ENCODE peak calls at places on chromosomes 6 and 20, in four cellular contexts. B is adrenal gland, H is HL-60, U is H1. O is an unnamed sample.

GRCh38 chr6:30348957-30349356 is 4.0 kb downstream of the RPP21 start:
- DNase-seq in B (no peak), H (no peak), U (no peak), O (no peak)

GRCh38 chr6:168721571-168721970 is 280.6 kb downstream of the SMOC2 start:
- DNase-seq in B (no peak), H (no peak), U (no peak), O (no peak)

GRCh38 chr6:12064125-12064524 is 52.0 kb downstream of the HIVEP1 start:
- DNase-seq in B (no peak), H (no peak), U (no peak), O (no peak)

GRCh38 chr6:72363844-72364740 is 257.8 kb upstream of the KCNQ5 start:
- DNase-seq in B (no peak), H (no peak), U (no peak), O (no peak)

GRCh38 chr6:79631800-79632172 is 657 bp downstream of the SH3BGRL2 start:
- DNase-seq in B (no peak), H (no peak), U (no peak), O (no peak)

GRCh38 chr6:111585241-111585968 is 20.3 kb downstream of the TRAF3IP2 start:
- DNase-seq in B (no peak), H (no peak), U (no peak), O (no peak)

GRCh38 chr20:52295556-52295955 is 104.0 kb upstream of the ZFP64 start:
- DNase-seq in B (no peak), H (no peak), U (no peak), O (no peak)

GRCh38 chr6:152305672-152306071 is 331.5 kb downstream of the SYNE1 start:
- DNase-seq in B (no peak), H (no peak), U (no peak), O (no peak)

GRCh38 chr20:46117704-46118467 is at the start of gene CD40:
- DNase-seq in B (peak; percentile 76), H (peak; percentile 14), U (peak; percentile 51), O (no peak)

GRCh38 chr6:85498596-85499258 is 48.8 kb downstream of the NT5E start:
- DNase-seq in B (no peak), H (no peak), U (no peak), O (no peak)

GRCh38 chr6:68634503-68635411 is at the start of gene ADGRB3:
- DNase-seq in B (peak; percentile 60), H (peak; percentile 18), U (no peak), O (no peak)

GRCh38 chr20:47607208-47607613 is 105.5 kb downstream of the NCOA3 start:
- DNase-seq in B (no peak), H (no peak), U (no peak), O (no peak)

GRCh38 chr6:7765575-7766325 is 39.9 kb downstream of the BMP6 start:
- DNase-seq in B (no peak), H (no peak), U (no peak), O (no peak)

GRCh38 chr6:44202332-44202971 is 14.3 kb upstream of the MYMX start:
- DNase-seq in B (no peak), H (no peak), U (no peak), O (no peak)

GRCh38 chr6:44401138-44401537 is 13.6 kb downstream of the CDC5L start:
- DNase-seq in B (no peak), H (no peak), U (no peak), O (no peak)

GRCh38 chr6:108452725-108453195 is 108.0 kb upstream of the FOXO3 start:
- DNase-seq in B (no peak), H (no peak), U (peak; percentile 5), O (no peak)

GRCh38 chr6:4319992-4320683 is 184.8 kb upstream of the ECI2 start:
- DNase-seq in B (no peak), H (no peak), U (no peak), O (no peak)

GRCh38 chr6:85453490-85453889 is 3.6 kb downstream of the NT5E start:
- DNase-seq in B (no peak), H (no peak), U (no peak), O (no peak)

GRCh38 chr6:13431861-13432465 is 55.4 kb downstream of the GFOD1 start:
- DNase-seq in B (no peak), H (no peak), U (no peak), O (no peak)

GRCh38 chr6:52527436-52527835 is 49.4 kb downstream of the TRAM2 start:
- DNase-seq in B (no peak), H (no peak), U (no peak), O (no peak)

GRCh38 chr20:15297059-15297875 is 959.9 kb upstream of the FLRT3 start:
- DNase-seq in B (no peak), H (no peak), U (no peak), O (no peak)

GRCh38 chr6:1381397-1382330 is 7.7 kb upstream of the FOXF2 start:
- DNase-seq in B (peak; percentile 39), H (no peak), U (no peak), O (no peak)

GRCh38 chr20:33443006-33443511 is 504 bp downstream of the SNTA1 start:
- DNase-seq in B (peak; percentile 37), H (no peak), U (no peak), O (no peak)

GRCh38 chr6:166046232-166046631 is 121.4 kb downstream of the TBXT start:
- DNase-seq in B (no peak), H (no peak), U (no peak), O (no peak)

GRCh38 chr6:91852232-91852631 is 1265.4 kb upstream of the MAP3K7 start:
- DNase-seq in B (no peak), H (no peak), U (no peak), O (no peak)

GRCh38 chr6:142335415-142335814 is 33.6 kb downstream of the ADGRG6 start:
- DNase-seq in B (no peak), H (no peak), U (no peak), O (no peak)

GRCh38 chr6:51901766-51902165 is 185.6 kb downstream of the PKHD1 start:
- DNase-seq in B (no peak), H (no peak), U (no peak), O (no peak)

GRCh38 chr20:24158271-24158670 is 169.7 kb upstream of the GGTLC1 start:
- DNase-seq in B (no peak), H (no peak), U (no peak), O (no peak)

GRCh38 chr6:30144821-30145220 is 8.9 kb downstream of the TRIM40 start:
- DNase-seq in B (no peak), H (no peak), U (no peak), O (no peak)

GRCh38 chr6:21270501-21271290 is 322.9 kb upstream of the SOX4 start:
- DNase-seq in B (no peak), H (no peak), U (no peak), O (no peak)

GRCh38 chr6:168314948-168315347 is 4.6 kb downstream of the DACT2 start:
- DNase-seq in B (no peak), H (no peak), U (no peak), O (no peak)

GRCh38 chr6:140670013-140670412 is 1295.6 kb upstream of the CITED2 start:
- DNase-seq in B (no peak), H (no peak), U (no peak), O (no peak)

GRCh38 chr6:165178056-165178455 is 131.3 kb downstream of the C6orf118 start:
- DNase-seq in B (no peak), H (no peak), U (no peak), O (no peak)

GRCh38 chr20:44460795-44461141 is 14.9 kb upstream of the TTPAL start:
- DNase-seq in B (no peak), H (no peak), U (no peak), O (no peak)

DNA sequence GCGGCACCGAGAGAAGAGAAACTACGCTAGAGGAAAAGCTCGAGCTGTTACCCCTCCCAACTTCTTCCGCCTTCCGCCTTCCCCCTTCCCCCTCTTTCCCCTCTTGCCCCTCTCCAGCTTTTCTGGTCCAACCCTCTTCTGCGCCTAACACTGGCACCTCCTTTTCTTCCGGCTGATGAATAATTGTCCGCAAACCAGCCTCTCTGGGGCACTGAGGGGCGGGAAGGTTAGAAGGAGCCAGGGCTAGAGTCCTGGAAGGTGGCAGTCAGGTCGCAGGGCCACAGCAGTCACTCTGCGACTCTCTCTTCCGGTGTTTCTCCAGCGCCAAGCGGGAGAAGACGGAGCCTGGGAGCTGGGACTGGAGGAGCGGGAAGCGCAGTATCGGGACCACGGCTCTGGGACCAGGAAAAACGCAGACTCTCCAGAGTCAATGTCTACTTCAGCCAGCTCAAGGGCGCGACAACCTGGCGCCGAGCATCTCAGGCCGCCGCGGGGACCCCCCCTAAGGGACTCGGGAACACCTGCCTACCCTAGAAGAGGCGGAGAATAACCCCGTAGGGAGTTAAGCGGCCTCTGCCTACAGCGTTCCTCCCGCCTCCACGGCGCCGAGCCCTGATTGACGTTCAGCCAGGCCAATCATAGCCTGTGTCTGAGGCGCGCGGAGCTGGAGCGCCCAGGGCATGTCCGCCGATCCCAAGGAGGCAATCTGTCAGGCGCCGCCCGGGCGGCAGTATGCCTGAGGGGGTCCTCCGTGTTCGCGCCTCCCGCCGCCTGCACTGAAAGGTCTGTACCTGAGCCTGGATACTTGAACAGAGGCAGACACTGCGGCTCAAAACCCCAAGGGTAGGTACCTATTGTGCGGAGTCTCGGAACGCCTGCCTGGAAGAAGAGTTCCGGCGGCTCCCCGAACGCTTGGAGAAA is 40.4 kb downstream of the PSMB9 start:
- DNase-seq in B (peak; percentile 96), H (peak; percentile 80), U (peak; percentile 84), O (peak; percentile 97)
- TF ChIP-seq CTCF in B (no peak), H (no peak), U (no peak), O (peak; percentile 60)

DNA sequence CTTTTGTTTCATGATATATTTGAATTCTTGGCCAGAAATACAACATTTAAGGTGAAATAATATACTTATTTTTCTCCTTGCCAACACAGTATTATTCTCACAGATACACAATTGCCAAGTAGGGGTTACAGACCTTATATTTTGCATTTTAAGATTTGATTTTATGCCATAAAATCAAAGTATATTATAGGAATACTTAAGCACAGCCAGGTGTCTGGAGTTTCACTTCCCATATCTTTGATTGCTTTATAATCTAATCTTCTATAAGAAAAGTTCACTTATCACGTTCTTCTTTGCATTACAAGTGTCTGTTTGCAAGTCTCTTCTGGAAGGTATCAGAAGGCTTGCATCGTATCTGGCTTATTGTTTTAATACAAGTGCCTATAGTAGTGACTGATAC is 327.7 kb upstream of the MANEA start:
- DNase-seq in B (no peak), H (no peak), U (no peak), O (no peak)
- TF ChIP-seq CTCF in B (no peak), H (no peak), U (no peak), O (no peak)

GRCh38 chr6:37485259-37485658 is 14.4 kb downstream of the CCDC167 start:
- DNase-seq in B (no peak), H (no peak), U (no peak), O (no peak)
- TF ChIP-seq CTCF in B (no peak), H (no peak), U (peak; percentile 47), O (peak; percentile 45)

DNA sequence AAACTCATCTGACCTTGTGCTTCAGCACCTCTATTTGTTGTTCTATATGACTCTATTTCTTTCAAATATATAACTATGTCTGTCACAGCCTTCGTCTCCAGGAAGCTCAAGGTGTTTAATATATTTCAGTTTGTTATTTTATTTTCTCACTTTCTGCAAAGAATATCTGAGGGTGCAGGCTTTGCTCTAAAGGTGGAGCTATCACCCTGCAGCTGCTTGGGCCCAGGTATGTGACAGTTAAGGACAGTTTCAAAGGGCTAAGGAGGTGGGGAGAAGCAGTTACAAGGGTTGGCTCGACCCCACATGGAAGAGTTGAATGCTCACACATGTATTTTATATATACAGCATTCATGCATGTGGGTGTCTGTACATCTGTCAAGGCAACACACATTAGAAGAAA is 405.6 kb downstream of the BTBD9 start:
- DNase-seq in B (no peak), H (no peak), U (no peak), O (no peak)
- TF ChIP-seq CTCF in B (no peak), H (no peak), U (peak; percentile 45), O (no peak)